ENCODE peak calls at places on chromosomes 7 and 10, in nine cellular contexts. M, D, T, Y, A, J, E, Q and H are unnamed samples.

GRCh38 chr10:26790596-26790995 is 70.2 kb downstream of the ABI1 start:
- DNase-seq in Q (no peak), D (no peak), Y (no peak), E (no peak), A (no peak), J (no peak), T (no peak), M (no peak), H (no peak)

GRCh38 chr7:26291699-26292538 is at the start of gene SNX10:
- DNase-seq in J (peak), M (no peak), Q (no peak), A (peak), E (no peak), D (peak), T (peak), Y (peak), H (no peak)

GRCh38 chr10:49272251-49273081 is 26.5 kb upstream of the C10orf71 start:
- DNase-seq in A (no peak), Q (no peak), D (no peak), M (peak), E (peak), T (no peak), Y (peak), J (no peak), H (no peak)

GRCh38 chr10:110311357-110311949 is 6.7 kb upstream of the SMNDC1 start:
- DNase-seq in D (peak), Y (peak), E (peak), Q (peak), J (peak), M (no peak), T (peak), A (peak), H (no peak)

GRCh38 chr10:88687853-88688467 is 18.1 kb upstream of the LIPK start:
- DNase-seq in D (peak), E (no peak), J (no peak), M (no peak), Q (peak), A (peak), T (no peak), Y (no peak), H (no peak)

GRCh38 chr10:33455029-33455428 is 120.6 kb upstream of the NRP1 start:
- DNase-seq in J (no peak), D (no peak), Y (no peak), E (no peak), A (no peak), T (no peak), M (no peak), Q (no peak), H (no peak)

GRCh38 chr7:140659727-140660396 is 12.9 kb upstream of the ADCK2 start:
- DNase-seq in Q (no peak), T (peak), A (no peak), E (no peak), D (no peak), M (no peak), Y (no peak), J (no peak), H (no peak)

GRCh38 chr7:146736446-146737190 is 620.0 kb downstream of the CNTNAP2 start:
- DNase-seq in M (no peak), Q (no peak), J (no peak), D (no peak), A (no peak), Y (no peak), E (no peak), T (no peak), H (no peak)

GRCh38 chr10:102241037-102241443 is 272 bp downstream of the PITX3 start:
- DNase-seq in Y (no peak), A (no peak), E (peak), D (no peak), Q (no peak), J (no peak), T (no peak), M (no peak), H (no peak)

GRCh38 chr10:5971315-5971832 is 6.0 kb downstream of the IL15RA start:
- DNase-seq in J (no peak), M (no peak), Y (no peak), A (no peak), Q (no peak), T (peak), E (no peak), D (no peak), H (no peak)

GRCh38 chr10:102752934-102753664 is 9.4 kb downstream of the WBP1L start:
- DNase-seq in D (no peak), A (no peak), Q (peak), J (no peak), Y (no peak), E (no peak), T (no peak), M (peak), H (no peak)

GRCh38 chr10:3102721-3103410 is 35.5 kb downstream of the PFKP start:
- DNase-seq in D (no peak), M (no peak), E (no peak), A (no peak), J (no peak), T (no peak), Q (peak), Y (no peak), H (no peak)

GRCh38 chr10:5782174-5782573 is 31.1 kb downstream of the GDI2 start:
- DNase-seq in M (no peak), J (no peak), A (no peak), D (no peak), Y (no peak), E (no peak), Q (no peak), T (no peak), H (no peak)

GRCh38 chr7:69825031-69825681 is 226.9 kb downstream of the AUTS2 start:
- DNase-seq in Y (no peak), J (no peak), A (no peak), D (no peak), E (no peak), Q (no peak), M (no peak), T (no peak), H (no peak)

GRCh38 chr7:140621326-140622035 is 19.1 kb downstream of the DENND2A start:
- DNase-seq in D (no peak), E (no peak), Y (no peak), M (no peak), T (peak), Q (peak), A (no peak), J (no peak), H (no peak)

GRCh38 chr7:47982610-47983009 is 3.2 kb upstream of the HUS1 start:
- DNase-seq in M (no peak), Q (no peak), E (no peak), D (no peak), Y (no peak), T (no peak), J (no peak), A (no peak), H (no peak)

GRCh38 chr7:64887756-64888508 is 15.1 kb upstream of the ZNF273 start:
- DNase-seq in Q (no peak), J (no peak), E (no peak), Y (peak), M (no peak), D (peak), A (peak), T (no peak), H (no peak)

GRCh38 chr7:158613481-158613880 is 25.9 kb upstream of the PTPRN2 start:
- DNase-seq in Y (no peak), J (no peak), T (peak), E (no peak), D (no peak), Q (no peak), M (no peak), A (no peak), H (no peak)

GRCh38 chr10:48791267-48791928 is 106.7 kb downstream of the WDFY4 start:
- DNase-seq in A (no peak), M (no peak), Y (no peak), T (no peak), J (no peak), Q (no peak), E (no peak), D (no peak), H (no peak)

GRCh38 chr10:100859204-100859763 is 53.5 kb upstream of the SLF2 start:
- DNase-seq in E (no peak), T (no peak), Y (no peak), D (no peak), Q (no peak), J (no peak), M (no peak), A (no peak), H (no peak)

GRCh38 chr7:106031271-106032029 is 68.4 kb downstream of the CDHR3 start:
- DNase-seq in Y (no peak), A (no peak), D (peak), T (no peak), J (no peak), E (no peak), M (no peak), Q (no peak), H (peak)

GRCh38 chr7:101859411-101860106 is 42.1 kb downstream of the CUX1 start:
- DNase-seq in A (no peak), E (peak), D (no peak), M (no peak), J (no peak), Y (no peak), Q (no peak), T (no peak), H (no peak)

GRCh38 chr10:119412244-119412750 is 130.2 kb downstream of the RGS10 start:
- DNase-seq in Q (no peak), Y (peak), M (peak), T (no peak), D (no peak), A (no peak), J (no peak), E (peak), H (no peak)

GRCh38 chr10:484441-484924 is 205.0 kb downstream of the DIP2C start:
- DNase-seq in Y (no peak), Q (peak), T (no peak), A (peak), J (no peak), M (no peak), E (no peak), D (no peak), H (no peak)

GRCh38 chr10:27192284-27192683 is 37.1 kb downstream of the MASTL start:
- DNase-seq in Q (peak), T (peak), M (peak), J (no peak), E (no peak), A (no peak), D (no peak), Y (no peak), H (no peak)

GRCh38 chr7:157865351-157866165 is 528.8 kb downstream of the DNAJB6 start:
- DNase-seq in E (no peak), D (no peak), J (no peak), T (no peak), M (no peak), Y (no peak), Q (no peak), A (no peak), H (no peak)

GRCh38 chr7:69864283-69864682 is 266.0 kb downstream of the AUTS2 start:
- DNase-seq in A (no peak), M (no peak), Y (no peak), D (no peak), Q (no peak), J (no peak), E (no peak), T (no peak), H (no peak)

GRCh38 chr10:5963591-5963990 is 13.8 kb downstream of the IL15RA start:
- DNase-seq in T (no peak), E (no peak), D (no peak), Y (no peak), Q (no peak), A (no peak), M (no peak), J (no peak), H (no peak)

GRCh38 chr7:47225387-47226170 is 356.3 kb downstream of the TNS3 start:
- DNase-seq in A (no peak), Y (no peak), J (no peak), E (no peak), D (no peak), M (no peak), Q (no peak), T (no peak), H (no peak)

GRCh38 chr7:77831481-77831880 is 32.9 kb downstream of the PHTF2 start:
- DNase-seq in E (no peak), Y (no peak), A (no peak), M (no peak), J (no peak), T (no peak), D (no peak), Q (no peak), H (no peak)

GRCh38 chr10:72056113-72056512 is 32.2 kb downstream of the SPOCK2 start:
- DNase-seq in T (no peak), A (no peak), M (no peak), Q (no peak), J (no peak), D (no peak), Y (no peak), E (no peak), H (no peak)

GRCh38 chr7:131564640-131565039 is 8.2 kb upstream of the PODXL start:
- DNase-seq in Y (no peak), Q (no peak), T (no peak), M (no peak), A (no peak), E (no peak), J (no peak), D (no peak), H (no peak)

GRCh38 chr7:151904270-151904669 is 27.4 kb upstream of the PRKAG2 start:
- DNase-seq in Q (no peak), A (no peak), Y (no peak), J (no peak), T (no peak), D (no peak), M (no peak), E (no peak), H (no peak)

GRCh38 chr7:44969701-44970494 is 8.9 kb downstream of the MYO1G start:
- DNase-seq in A (no peak), T (no peak), E (no peak), M (no peak), Y (no peak), J (no peak), Q (no peak), D (no peak), H (no peak)

GRCh38 chr7:110386006-110386405 is 704.9 kb upstream of the LRRN3 start:
- DNase-seq in T (no peak), J (no peak), D (no peak), E (no peak), A (no peak), Y (no peak), M (no peak), Q (no peak), H (no peak)

GRCh38 chr7:127650842-127651555 is 995 bp upstream of the SND1 start:
- DNase-seq in T (no peak), M (no peak), J (no peak), Q (no peak), A (peak), D (peak), E (no peak), Y (no peak), H (no peak)

GRCh38 chr10:121096617-121097431 is 245.7 kb downstream of the WDR11 start:
- DNase-seq in M (no peak), Q (no peak), A (no peak), J (no peak), E (peak), T (no peak), D (no peak), Y (peak), H (no peak)

GRCh38 chr7:142375710-142376313 is 118.0 kb upstream of the PRSS58 start:
- DNase-seq in D (no peak), A (no peak), T (peak), Y (no peak), Q (no peak), J (no peak), M (no peak), E (peak), H (no peak)

GRCh38 chr10:133421336-133422222 is 2.8 kb downstream of the SPRN start:
- DNase-seq in J (no peak), D (no peak), E (no peak), Y (peak), T (no peak), Q (no peak), A (no peak), M (no peak), H (no peak)

GRCh38 chr7:8206950-8207349 is 55.0 kb downstream of the ICA1 start:
- DNase-seq in E (no peak), Y (no peak), Q (no peak), D (no peak), T (no peak), J (no peak), M (no peak), A (no peak), H (no peak)

GRCh38 chr7:87152897-87153641 is 816 bp downstream of the DMTF1 start:
- DNase-seq in D (no peak), J (no peak), E (peak), M (no peak), A (no peak), T (no peak), Q (peak), Y (peak), H (peak)

GRCh38 chr7:87148332-87148955 is 3.8 kb upstream of the DMTF1 start:
- DNase-seq in Q (peak), A (peak), T (peak), Y (no peak), E (no peak), D (no peak), J (no peak), M (no peak), H (no peak)

GRCh38 chr7:87152112-87152896 is at the start of gene DMTF1:
- DNase-seq in Y (peak), Q (peak), J (peak), T (peak), M (peak), D (peak), E (peak), A (peak), H (peak)

GRCh38 chr7:87151701-87152111 is 547 bp upstream of the DMTF1 start:
- DNase-seq in A (no peak), T (no peak), M (no peak), Y (no peak), D (no peak), Q (no peak), J (no peak), E (no peak), H (no peak)

DNA sequence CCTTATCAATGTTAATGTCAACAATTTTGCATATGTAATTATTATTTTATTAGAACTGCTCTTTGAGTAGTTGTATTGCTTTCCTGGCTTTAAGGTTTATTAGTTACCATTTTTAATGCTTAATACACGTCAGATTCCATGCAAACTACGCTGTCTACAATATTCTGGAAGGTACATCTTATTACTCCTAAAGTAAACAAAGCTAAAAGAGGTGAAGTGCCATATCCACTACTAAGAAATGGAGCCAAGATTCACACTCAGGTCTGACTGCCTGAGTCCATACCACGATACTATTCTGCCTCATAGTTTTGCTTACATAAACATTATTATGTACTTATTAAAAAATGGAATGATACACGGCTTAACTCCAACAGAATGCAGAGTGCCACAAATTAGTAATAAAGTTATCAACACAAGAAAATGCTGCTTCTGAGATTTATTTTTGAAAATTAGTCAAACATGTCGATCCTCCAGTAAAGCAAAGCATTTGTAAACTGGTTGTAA is 1.2 kb upstream of the DMTF1 start:
- DNase-seq in T (no peak), E (no peak), A (no peak), Q (no peak), Y (no peak), D (no peak), M (no peak), J (no peak), H (no peak)
- H3K27ac ChIP-seq in T (peak), E (peak), A (peak), Q (peak), Y (peak), D (peak), M (peak), J (no peak), H (no peak)

DNA sequence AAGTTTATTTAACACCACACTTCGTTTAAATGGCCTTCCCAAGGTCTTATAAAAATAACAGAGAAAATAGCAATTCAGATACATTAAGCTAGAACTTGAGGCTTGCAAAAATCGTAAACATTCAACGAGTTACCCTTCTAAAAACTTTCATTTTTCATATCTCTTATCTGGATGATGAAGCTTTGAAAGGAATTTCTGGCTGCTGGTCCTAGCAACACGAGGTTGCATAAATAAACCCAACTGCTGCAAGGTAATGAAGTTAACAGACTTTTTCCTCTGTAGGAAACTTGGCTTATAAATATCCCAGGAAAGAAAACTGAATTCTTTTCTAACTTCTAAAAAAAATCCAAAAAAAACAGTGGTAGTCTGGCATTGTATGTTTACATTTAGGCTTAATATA is 200.1 kb upstream of the PCLO start:
- DNase-seq in T (no peak), Q (no peak), E (no peak), M (no peak), A (no peak), J (no peak), D (no peak), Y (no peak), H (no peak)
- H3K27ac ChIP-seq in T (no peak), Q (no peak), E (no peak), M (no peak), A (no peak), J (no peak), D (no peak), Y (no peak), H (no peak)

DNA sequence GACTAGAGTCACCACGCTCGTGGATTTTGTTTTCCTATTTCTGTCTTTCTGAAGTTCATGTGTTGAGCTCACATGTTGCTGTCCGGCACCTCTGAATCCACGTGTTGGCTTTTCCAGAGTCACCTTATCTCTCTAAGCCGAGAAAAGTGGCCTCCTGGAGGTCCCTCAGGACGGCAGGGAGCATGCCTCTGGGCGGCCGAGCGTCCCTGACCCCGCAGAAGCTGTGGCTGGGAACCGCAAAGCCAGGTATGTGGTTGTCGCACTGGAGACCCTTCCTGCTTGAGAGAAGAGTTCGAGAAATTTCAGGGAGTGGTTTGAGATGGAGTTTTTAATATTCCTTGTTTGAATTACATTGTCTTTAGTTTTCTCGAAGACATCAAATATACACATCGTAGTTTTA is 12.6 kb downstream of the IQCE start:
- DNase-seq in E (no peak), J (no peak), A (no peak), Q (no peak), T (no peak), Y (no peak), D (no peak), M (no peak), H (no peak)
- H3K27ac ChIP-seq in E (no peak), J (no peak), A (no peak), Q (no peak), T (no peak), Y (no peak), D (no peak), M (no peak), H (no peak)

GRCh38 chr7:30687604-30688003 is 5.3 kb upstream of the CRHR2 start:
- DNase-seq in J (no peak), A (no peak), Q (no peak), E (no peak), D (no peak), M (no peak), Y (no peak), T (no peak), H (no peak)

GRCh38 chr7:30690011-30690410 is 7.8 kb upstream of the CRHR2 start:
- DNase-seq in M (no peak), J (no peak), A (no peak), Y (no peak), T (no peak), E (no peak), D (no peak), Q (no peak), H (no peak)

GRCh38 chr7:30692438-30692837 is 10.2 kb upstream of the CRHR2 start:
- DNase-seq in Q (no peak), Y (no peak), J (no peak), A (no peak), T (no peak), E (no peak), M (no peak), D (no peak), H (no peak)

GRCh38 chr7:30692882-30693281 is 10.6 kb upstream of the CRHR2 start:
- DNase-seq in M (no peak), Q (no peak), D (no peak), A (no peak), J (no peak), Y (no peak), T (no peak), E (no peak), H (no peak)

DNA sequence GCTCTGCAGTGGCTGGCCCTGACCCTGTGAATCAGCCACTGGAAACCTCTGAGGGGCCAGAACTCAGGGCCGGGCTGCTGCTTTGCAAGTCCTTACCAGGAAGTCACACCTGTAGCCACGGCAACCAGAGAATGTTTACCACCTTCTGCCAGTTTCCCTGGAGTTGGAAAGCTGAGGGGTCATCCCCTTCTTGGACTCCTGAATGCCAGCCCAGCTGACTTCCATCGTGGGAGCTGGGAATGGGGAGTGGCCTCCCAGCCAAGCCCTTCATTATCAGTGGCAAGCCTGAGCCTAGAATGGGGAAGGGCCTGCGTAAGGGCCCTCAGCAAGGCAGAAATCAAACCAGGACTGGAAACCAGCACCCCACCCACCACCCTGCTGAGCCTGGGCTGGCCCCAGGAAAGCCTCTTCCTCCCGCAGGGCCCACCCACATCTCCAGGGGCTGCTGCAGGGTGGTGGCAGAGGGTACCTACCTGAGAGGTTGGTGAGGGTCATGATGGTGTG is 6.5 kb upstream of the CRHR2 start:
- DNase-seq in J (peak), Y (no peak), T (peak), E (no peak), D (no peak), Q (no peak), A (no peak), M (no peak), H (no peak)
- H3K27ac ChIP-seq in J (no peak), Y (peak), T (no peak), E (no peak), D (no peak), Q (no peak), A (no peak), M (no peak), H (no peak)